ENCODE peak calls at places on chromosomes 2 and 18, in ten cellular contexts. P, L, D, Z, U, O, S, G, K and W are unnamed samples.

GRCh38 chr2:238635637-238636036 is 208.9 kb downstream of the ASB1 start:
- DNase-seq in P (no peak), L (no peak), D (no peak), Z (no peak), U (no peak), O (no peak), S (no peak), G (no peak), K (peak), W (no peak)

GRCh38 chr18:75241705-75242104 is 31.1 kb downstream of the TSHZ1 start:
- DNase-seq in P (no peak), L (no peak), D (no peak), Z (no peak), U (no peak), O (no peak), S (no peak), G (no peak), K (no peak), W (no peak)

GRCh38 chr2:230578106-230578505 is 134.5 kb upstream of the CAB39 start:
- DNase-seq in P (peak), L (no peak), D (no peak), Z (no peak), U (no peak), O (no peak), S (no peak), G (no peak), K (no peak), W (peak)

GRCh38 chr2:130913891-130914290 is 77.2 kb downstream of the ARHGEF4 start:
- DNase-seq in P (no peak), L (no peak), D (no peak), Z (no peak), U (no peak), O (no peak), S (no peak), G (no peak), K (no peak), W (no peak)

GRCh38 chr2:223099561-223099960 is 47.6 kb downstream of the KCNE4 start:
- DNase-seq in P (no peak), L (no peak), D (no peak), Z (no peak), U (no peak), O (no peak), S (no peak), G (no peak), K (no peak), W (no peak)

GRCh38 chr2:41344529-41344928 is 703.3 kb upstream of the PKDCC start:
- DNase-seq in P (no peak), L (no peak), D (no peak), Z (no peak), U (no peak), O (no peak), S (no peak), G (no peak), K (no peak), W (no peak)

GRCh38 chr2:196677404-196677803 is 37.9 kb downstream of the CCDC150 start:
- DNase-seq in P (peak), L (no peak), D (peak), Z (no peak), U (no peak), O (no peak), S (no peak), G (no peak), K (peak), W (peak)

GRCh38 chr18:79589601-79590091 is 90.0 kb upstream of the CTDP1 start:
- DNase-seq in P (no peak), L (no peak), D (no peak), Z (no peak), U (no peak), O (no peak), S (no peak), G (no peak), K (no peak), W (no peak)